ENCODE peak calls at places on chromosomes 5 and 9, in five cellular contexts. J is IMR-90, T is mesendoderm, Q is neural progenitor cell, N is fibroblast of lung. E is an unnamed sample.

GRCh38 chr5:151024894-151025606 is 4.7 kb downstream of the GPX3 start:
- DNase-seq in J (no peak), T (no peak), Q (no peak), N (no peak), E (no peak)

GRCh38 chr9:133449760-133450159 is 10.0 kb upstream of the CACFD1 start:
- DNase-seq in J (no peak), T (no peak), Q (no peak), N (no peak), E (peak)

GRCh38 chr9:15936316-15936869 is 383.6 kb downstream of the CCDC171 start:
- DNase-seq in J (peak), T (no peak), Q (no peak), N (peak), E (peak)

GRCh38 chr5:117872798-117873368 is 1115.5 kb downstream of the DTWD2 start:
- DNase-seq in J (no peak), T (peak), Q (no peak), N (no peak), E (no peak)

GRCh38 chr5:138466900-138467710 is 1.8 kb downstream of the EGR1 start:
- DNase-seq in J (peak), T (no peak), Q (no peak), N (peak), E (peak)

GRCh38 chr9:106697799-106698591 is 165.0 kb upstream of the ZNF462 start:
- DNase-seq in J (peak), T (no peak), Q (no peak), N (peak), E (peak)

GRCh38 chr9:31100311-31100710 is 1284.1 kb upstream of the ACO1 start:
- DNase-seq in J (no peak), T (no peak), Q (peak), N (no peak), E (no peak)

GRCh38 chr9:78358329-78359051 is 61.6 kb downstream of the PSAT1 start:
- DNase-seq in J (no peak), T (no peak), Q (no peak), N (no peak), E (no peak)

GRCh38 chr5:173888473-173889135 is 455 bp downstream of the CPEB4 start:
- DNase-seq in J (peak), T (peak), Q (peak), N (peak), E (peak)

GRCh38 chr9:68844623-68845612 is 139.9 kb downstream of the PIP5K1B start:
- DNase-seq in J (peak), T (peak), Q (peak), N (peak), E (peak)

GRCh38 chr5:150999704-151000452 is 20.5 kb upstream of the GPX3 start:
- DNase-seq in J (peak), T (no peak), Q (no peak), N (peak), E (no peak)

GRCh38 chr5:132134384-132134783 is 60.8 kb downstream of the CSF2 start:
- DNase-seq in J (peak), T (peak), Q (no peak), N (peak), E (peak)

GRCh38 chr5:14149672-14150053 is 6.5 kb downstream of the TRIO start:
- DNase-seq in J (no peak), T (no peak), Q (no peak), N (no peak), E (no peak)
- H3K4me2 ChIP-seq in J (peak), T (no peak), Q (peak), N (peak), E (peak)

GRCh38 chr5:160162910-160163309 is 43.7 kb upstream of the PWWP2A start:
- DNase-seq in J (no peak), T (no peak), Q (no peak), N (no peak), E (no peak)

GRCh38 chr5:160167623-160168165 is 48.4 kb upstream of the PWWP2A start:
- DNase-seq in J (no peak), T (no peak), Q (no peak), N (no peak), E (no peak)

GRCh38 chr5:160166973-160167622 is 47.8 kb upstream of the PWWP2A start:
- DNase-seq in J (no peak), T (no peak), Q (no peak), N (no peak), E (no peak)

GRCh38 chr5:160166069-160166972 is 47.1 kb upstream of the PWWP2A start:
- DNase-seq in J (no peak), T (peak), Q (peak), N (no peak), E (no peak)

DNA sequence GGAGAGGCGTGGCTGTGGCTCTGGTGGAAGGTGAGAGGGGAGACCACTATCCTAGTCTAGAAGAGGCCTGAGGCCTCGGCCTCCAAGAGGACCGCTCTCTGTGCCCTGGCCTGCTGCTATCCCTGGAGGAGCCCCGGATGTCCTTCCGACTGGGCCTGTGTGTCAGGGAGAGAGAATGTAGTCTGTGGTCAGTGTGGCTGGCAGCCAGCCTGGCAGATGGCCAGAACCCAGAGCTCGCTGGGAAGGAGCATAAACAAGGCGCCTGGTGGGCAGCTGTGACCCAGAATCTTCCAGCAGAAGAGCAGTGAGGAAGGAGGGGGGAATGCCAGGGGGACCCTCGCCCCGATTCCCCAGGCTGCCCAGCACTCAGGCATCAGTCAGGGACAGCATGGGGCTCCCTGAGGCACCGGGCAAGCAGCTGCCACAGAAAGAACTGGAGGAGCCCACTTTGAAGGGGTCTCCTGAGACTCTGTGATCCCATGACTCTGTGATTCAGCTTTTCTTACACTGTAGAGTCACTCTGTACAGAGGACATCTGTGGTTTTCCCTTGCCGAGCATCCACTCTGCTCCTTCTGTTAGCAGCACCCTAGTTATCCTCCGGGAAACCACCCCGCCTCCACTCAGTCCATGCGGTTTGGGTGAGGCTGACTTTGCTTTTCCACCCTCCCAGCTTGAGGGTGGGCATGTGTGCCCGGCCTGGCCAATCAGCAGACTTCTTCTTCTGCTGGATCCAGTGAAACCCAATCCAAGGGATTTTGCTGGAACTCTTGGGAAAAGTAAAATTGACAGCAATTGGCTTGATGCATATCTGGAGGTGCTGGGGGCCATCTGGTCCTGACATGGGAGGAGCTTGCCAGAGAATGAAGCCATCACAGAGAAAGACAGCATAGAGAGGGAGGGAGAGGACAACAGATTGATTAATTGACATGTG is 46.2 kb upstream of the PWWP2A start:
- DNase-seq in J (peak), T (peak), Q (peak), N (peak), E (peak)
- H3K9ac ChIP-seq in J (peak), T (no peak), Q (no peak), N (peak), E (peak)

GRCh38 chr5:122559676-122560075 is 215.2 kb upstream of the SNX2 start:
- DNase-seq in J (no peak), T (no peak), Q (no peak), N (no peak), E (no peak)
- H3K4me2 ChIP-seq in J (no peak), T (no peak), Q (no peak), N (no peak), E (no peak)

DNA sequence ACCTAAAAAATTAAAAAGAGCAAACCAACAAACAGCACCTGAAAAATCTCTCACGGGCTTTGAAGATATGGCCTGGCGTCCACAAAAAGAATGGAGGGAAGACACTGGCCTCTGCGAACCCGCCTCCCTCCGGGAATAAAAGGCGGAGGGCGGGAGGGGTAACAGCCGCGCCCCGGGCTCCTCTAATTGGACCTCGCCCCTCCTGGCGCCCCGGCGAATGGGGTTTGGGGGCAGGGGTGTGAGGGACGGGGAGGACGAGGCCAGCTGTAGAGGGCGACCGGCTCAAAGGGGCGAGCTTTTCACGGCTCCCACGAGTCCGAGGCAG is 753 bp downstream of the FANCC start:
- DNase-seq in J (peak), T (peak), Q (peak), N (peak), E (peak)
- H3K9ac ChIP-seq in J (peak), T (peak), Q (no peak), N (peak), E (peak)

GRCh38 chr5:2744485-2744884 is 7.0 kb downstream of the IRX2 start:
- DNase-seq in J (no peak), T (no peak), Q (no peak), N (no peak), E (peak)
- H3K4me2 ChIP-seq in J (no peak), T (no peak), Q (peak), N (no peak), E (peak)